ENCODE peak calls at places on chromosomes 3 and 15, in eight cellular contexts. D is uterus, Z is HL-60, T is RWPE2, J is SJSA1, U is heart left ventricle, L is GM23338, H is breast epithelium. K is an unnamed sample.

GRCh38 chr3:71532639-71533395 is 50.7 kb downstream of the FOXP1 start:
- DNase-seq in L (no peak), H (no peak), T (peak), U (no peak), J (peak), Z (no peak), D (no peak), K (no peak)

GRCh38 chr3:65914032-65914739 is 124.5 kb downstream of the MAGI1 start:
- DNase-seq in Z (no peak), L (peak), D (no peak), T (no peak), H (no peak), J (no peak), U (no peak), K (no peak)

GRCh38 chr3:76685858-76686257 is 354.0 kb upstream of the ROBO2 start:
- DNase-seq in T (no peak), D (no peak), U (no peak), L (peak), J (no peak), Z (no peak), H (no peak), K (no peak)

GRCh38 chr3:71962561-71963240 is 177.8 kb upstream of the PROK2 start:
- DNase-seq in D (no peak), H (no peak), U (no peak), Z (no peak), L (no peak), T (no peak), J (no peak), K (no peak)

GRCh38 chr3:70064194-70064787 is 64.8 kb downstream of the SAMMSON start:
- DNase-seq in H (no peak), Z (no peak), T (no peak), J (peak), L (peak), U (no peak), D (no peak), K (no peak)

GRCh38 chr15:91521996-91522395 is 331.5 kb upstream of the SLCO3A1 start:
- DNase-seq in Z (no peak), J (no peak), H (no peak), U (no peak), T (no peak), L (no peak), D (no peak), K (no peak)

GRCh38 chr3:10444511-10444910 is 60.9 kb downstream of the ATP2B2 start:
- DNase-seq in D (no peak), H (no peak), Z (no peak), T (no peak), L (no peak), U (no peak), J (no peak), K (no peak)

GRCh38 chr3:77815467-77815866 is 775.6 kb downstream of the ROBO2 start:
- DNase-seq in L (peak), Z (no peak), U (no peak), H (no peak), D (no peak), T (no peak), J (no peak), K (no peak)

DNA sequence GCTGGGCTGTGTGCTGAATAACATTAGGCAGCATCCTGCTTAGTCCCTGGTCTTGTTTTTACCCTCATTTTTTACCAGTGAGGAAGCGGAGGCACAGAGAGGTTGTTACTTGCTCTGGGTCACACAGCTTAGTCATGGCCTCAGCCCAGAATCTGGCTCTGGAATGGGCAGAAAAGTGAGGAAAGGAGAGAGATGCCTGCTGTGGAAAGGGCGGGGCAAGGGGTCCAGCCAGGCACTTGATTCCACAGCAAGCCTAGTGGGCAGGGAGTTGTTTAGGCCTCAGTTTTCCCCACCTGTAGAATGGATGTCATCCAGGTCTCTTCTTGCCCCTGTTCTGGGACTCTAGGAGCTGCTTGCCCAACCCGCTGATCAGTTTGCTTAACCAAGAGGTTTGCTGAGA is 35.9 kb downstream of the SLC6A6 start:
- DNase-seq in H (no peak), L (no peak), T (no peak), Z (no peak), D (no peak), J (no peak), U (no peak), K (no peak)
- H3K27ac ChIP-seq in H (no peak), L (peak), T (no peak), Z (no peak), D (no peak), J (no peak), U (no peak), K (no peak)

GRCh38 chr3:167114619-167115018 is 265.5 kb downstream of the ZBBX start:
- DNase-seq in H (no peak), U (no peak), L (no peak), J (no peak), D (no peak), T (no peak), Z (no peak), K (no peak)
- H3K4me3 ChIP-seq in H (no peak), U (no peak), L (no peak), J (no peak), D (no peak), T (no peak), Z (no peak), K (no peak)

DNA sequence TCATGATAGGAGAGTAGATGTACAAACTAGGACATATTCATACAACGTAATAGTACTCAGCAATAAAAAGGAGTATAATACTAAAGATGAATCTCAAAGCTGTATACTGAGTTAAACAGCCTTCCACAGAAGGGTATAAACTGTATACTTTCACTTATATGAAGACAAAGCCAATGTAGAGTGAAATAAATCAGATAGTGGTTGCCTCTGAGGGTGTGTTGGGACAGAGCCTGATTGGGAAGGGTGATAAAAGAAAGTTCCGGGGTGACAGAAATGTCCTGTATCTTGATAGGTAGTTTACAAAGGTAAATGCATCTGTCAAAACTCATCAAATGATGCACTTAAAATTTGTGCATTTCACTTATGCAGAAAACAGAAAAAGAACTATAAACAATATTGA is 122.5 kb downstream of the ADAM10 start:
- DNase-seq in L (no peak), U (no peak), H (no peak), D (no peak), J (no peak), Z (no peak), T (no peak), K (no peak)
- H3K27ac ChIP-seq in L (no peak), U (no peak), H (no peak), D (no peak), J (no peak), Z (no peak), T (no peak), K (no peak)

GRCh38 chr3:35673017-35673416 is 33.7 kb downstream of the ARPP21 start:
- DNase-seq in U (no peak), J (no peak), D (no peak), H (no peak), T (no peak), Z (no peak), L (no peak), K (no peak)

GRCh38 chr3:35671483-35671882 is 32.2 kb downstream of the ARPP21 start:
- DNase-seq in J (no peak), D (no peak), U (no peak), L (no peak), Z (no peak), H (no peak), T (no peak), K (no peak)

GRCh38 chr3:35666893-35667292 is 27.6 kb downstream of the ARPP21 start:
- DNase-seq in H (no peak), L (no peak), U (no peak), T (no peak), D (no peak), Z (no peak), J (no peak), K (no peak)

GRCh38 chr3:35674451-35675109 is 35.3 kb downstream of the ARPP21 start:
- DNase-seq in L (no peak), U (no peak), T (no peak), Z (no peak), J (no peak), D (no peak), H (no peak), K (no peak)

GRCh38 chr3:35670408-35670807 is 31.1 kb downstream of the ARPP21 start:
- DNase-seq in T (no peak), L (no peak), Z (no peak), D (no peak), H (no peak), J (no peak), U (no peak), K (no peak)
- H3K4me3 ChIP-seq in T (no peak), L (no peak), Z (no peak), D (no peak), H (no peak), J (no peak), U (no peak), K (no peak)

GRCh38 chr3:193778676-193779075 is 185.7 kb downstream of the OPA1 start:
- DNase-seq in H (no peak), Z (no peak), J (no peak), U (no peak), L (no peak), T (no peak), D (no peak), K (no peak)
- H3K27ac ChIP-seq in H (no peak), Z (no peak), J (no peak), U (no peak), L (no peak), T (no peak), D (no peak), K (no peak)

GRCh38 chr15:90400759-90401314 is 12.8 kb downstream of the IQGAP1 start:
- DNase-seq in H (peak), J (peak), D (peak), L (peak), T (no peak), Z (peak), U (peak), K (peak)
- H3K4me3 ChIP-seq in H (no peak), J (no peak), D (peak), L (peak), T (no peak), Z (no peak), U (peak), K (no peak)

DNA sequence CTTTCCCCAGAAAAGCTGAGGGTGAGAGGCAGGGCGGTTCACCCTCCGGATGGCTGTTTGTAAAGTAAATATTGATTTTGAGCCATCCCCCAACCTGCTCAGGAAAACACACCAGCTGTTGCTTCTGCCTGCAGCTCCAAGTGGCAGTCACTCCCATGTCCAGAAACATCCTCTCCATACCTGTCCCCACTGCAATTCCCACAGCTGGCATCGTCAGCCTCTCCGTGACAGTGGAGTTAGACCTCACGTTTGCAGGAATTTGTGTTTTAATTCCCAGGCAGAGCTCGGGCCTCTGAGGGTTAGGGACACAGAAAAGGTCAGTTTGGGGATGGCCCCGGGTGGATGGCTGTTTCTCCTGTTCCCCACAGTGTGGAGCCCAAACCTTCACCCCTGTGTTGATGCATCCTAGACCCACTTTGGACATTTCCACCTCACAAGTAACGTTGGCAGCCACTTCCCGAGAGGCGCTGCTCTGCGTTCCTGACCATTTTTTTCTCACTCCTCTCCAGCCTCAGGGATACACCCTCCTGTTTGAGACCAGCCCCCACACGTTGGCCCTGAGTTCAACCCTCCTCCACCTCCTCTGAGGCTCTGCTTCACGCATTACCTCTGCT is 11.8 kb upstream of the FAM174B start:
- DNase-seq in L (no peak), D (no peak), T (no peak), Z (no peak), J (no peak), U (no peak), H (no peak), K (no peak)
- H3K27ac ChIP-seq in L (no peak), D (no peak), T (no peak), Z (no peak), J (no peak), U (peak), H (peak), K (no peak)

DNA sequence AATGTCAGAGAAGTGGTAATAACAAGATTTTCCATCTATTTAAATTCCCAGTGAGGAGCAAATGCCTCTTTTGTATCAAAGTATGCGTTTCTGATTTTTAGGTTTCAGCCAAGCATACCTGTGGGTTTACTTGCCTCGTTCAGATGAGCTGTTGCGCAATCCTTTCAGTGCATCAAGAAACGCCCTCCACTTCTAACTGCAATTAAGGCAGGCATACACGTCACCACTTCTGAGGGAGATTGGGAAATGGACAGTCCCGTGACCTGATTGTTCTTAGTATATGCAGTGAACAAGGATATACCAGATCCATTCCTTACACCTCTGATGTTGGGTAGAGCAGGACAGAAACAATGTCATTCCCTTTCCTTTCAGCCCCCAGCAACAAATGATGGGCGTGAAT is 219.0 kb downstream of the ITPR1 start:
- DNase-seq in T (peak), D (no peak), J (no peak), U (no peak), Z (peak), H (no peak), L (peak), K (peak)
- H3K4me3 ChIP-seq in T (no peak), D (no peak), J (no peak), U (no peak), Z (no peak), H (no peak), L (no peak), K (no peak)